ENCODE peak calls at places on chromosomes 3 and 15, in six cellular contexts. N is GM23248, D is HCT116, W is neural progenitor cell, G is SK-N-SH, M is MM.1S. O is an unnamed sample.

GRCh38 chr15:88608607-88609181 is 12.4 kb upstream of the AEN start:
- DNase-seq in M (no peak), D (no peak), W (no peak), N (no peak), G (no peak), O (peak; percentile 43)

GRCh38 chr3:78163379-78163778 is 1123.5 kb downstream of the ROBO2 start:
- DNase-seq in M (no peak), N (no peak), W (peak; percentile 65), G (no peak), D (no peak), O (no peak)

GRCh38 chr3:36796896-36797295 is 32.5 kb upstream of the DCLK3 start:
- DNase-seq in M (no peak), D (no peak), G (no peak), W (no peak), N (peak; percentile 71), O (peak; percentile 54)

GRCh38 chr15:35229085-35229484 is 144.0 kb upstream of the NANOGP8 start:
- DNase-seq in D (no peak), N (no peak), M (no peak), G (no peak), W (no peak), O (no peak)

GRCh38 chr3:153734777-153735551 is 386.2 kb upstream of the ARHGEF26 start:
- DNase-seq in G (no peak), N (peak; percentile 77), M (no peak), D (no peak), W (no peak), O (peak; percentile 94)

GRCh38 chr3:140424211-140424610 is 253.7 kb upstream of the TRIM42 start:
- DNase-seq in W (no peak), D (no peak), N (peak; percentile 53), G (no peak), M (no peak), O (no peak)

GRCh38 chr3:183774631-183775030 is 50.7 kb downstream of the MAP6D1 start:
- DNase-seq in M (no peak), N (peak; percentile 84), D (no peak), G (no peak), W (no peak), O (no peak)

GRCh38 chr15:88711806-88712205 is 73.0 kb downstream of the ISG20 start:
- DNase-seq in M (no peak), N (no peak), G (no peak), W (no peak), D (no peak), O (no peak)

DNA sequence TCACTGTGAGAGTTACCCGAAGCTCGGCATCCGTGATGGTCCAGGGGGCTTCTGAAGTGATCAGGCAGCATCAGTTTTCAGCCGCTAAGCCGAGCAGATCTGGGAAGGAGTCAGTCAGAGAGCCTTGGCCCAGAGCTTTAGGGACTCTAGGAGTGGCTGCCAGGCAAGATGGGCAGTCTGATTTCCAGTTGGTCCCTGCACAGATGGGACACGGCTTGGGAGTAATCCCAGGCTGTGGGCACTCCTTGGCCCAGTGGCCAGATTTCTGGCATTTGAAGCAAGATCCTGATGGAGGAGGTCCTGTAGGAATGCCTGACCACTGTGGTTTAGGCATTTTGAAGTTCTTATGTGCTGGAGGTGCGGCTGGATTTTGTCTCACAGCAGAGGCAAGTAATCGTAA is 10.5 kb upstream of the IP6K2 start:
- DNase-seq in N (no peak), W (no peak), G (no peak), D (no peak), M (no peak), O (no peak)
- TF ChIP-seq EZH2phosphoT487 in N (no peak), W (no peak), G (no peak), D (no peak), M (no peak), O (no peak)

GRCh38 chr15:66270932-66271331 is 17.4 kb upstream of the MEGF11 start:
- DNase-seq in W (no peak), M (no peak), N (no peak), D (no peak), G (no peak), O (no peak)
- H3K4me2 ChIP-seq in W (no peak overlapping the region), M (no peak overlapping the region), N (no peak overlapping the region), D (no peak overlapping the region), G (no peak overlapping the region), O (no peak overlapping the region)

GRCh38 chr15:40439461-40440299 is 1.1 kb upstream of the BAHD1 start:
- DNase-seq in G (peak; percentile 71), M (peak; percentile 24), W (peak; percentile 77), N (peak; percentile 80), D (no peak), O (peak; percentile 45)

GRCh38 chr15:40441736-40442531 is 1.2 kb downstream of the BAHD1 start:
- DNase-seq in D (no peak), W (peak; percentile 69), M (no peak), G (peak; percentile 77), N (peak; percentile 44), O (no peak)

GRCh38 chr15:40440300-40441011 is at the start of gene BAHD1:
- DNase-seq in M (peak; percentile 93), W (peak; percentile 97), D (peak; percentile 77), G (peak; percentile 100), N (peak; percentile 97), O (peak; percentile 95)

GRCh38 chr15:40443255-40443654 is 2.5 kb downstream of the BAHD1 start:
- DNase-seq in N (no peak), D (no peak), W (no peak), M (no peak), G (no peak), O (no peak)

GRCh38 chr15:40441012-40441735 is 421 bp downstream of the BAHD1 start:
- DNase-seq in M (peak; percentile 11), N (peak; percentile 43), G (no peak), W (peak; percentile 91), D (no peak), O (no peak)
- H3K9ac ChIP-seq in M (peak overlapping the region; percentile 56), N (peak overlapping the region; percentile 78), G (peak overlapping the region; percentile 64), W (peak overlapping the region; percentile 28), D (peak overlapping the region; percentile 79), O (peak overlapping the region; percentile 59)

GRCh38 chr15:90991587-90992285 is 2.6 kb downstream of the PRC1 start:
- DNase-seq in D (no peak), M (no peak), W (no peak), N (no peak), G (no peak), O (no peak)

GRCh38 chr15:90989040-90989768 is 5.1 kb downstream of the PRC1 start:
- DNase-seq in D (no peak), G (no peak), M (no peak), N (no peak), W (no peak), O (no peak)

GRCh38 chr15:90987561-90988141 is 6.7 kb downstream of the PRC1 start:
- DNase-seq in D (no peak), G (no peak), M (no peak), N (no peak), W (no peak), O (no peak)

GRCh38 chr15:90988249-90988648 is 6.1 kb downstream of the PRC1 start:
- DNase-seq in M (peak; percentile 50), G (peak; percentile 61), W (no peak), N (no peak), D (no peak), O (no peak)

DNA sequence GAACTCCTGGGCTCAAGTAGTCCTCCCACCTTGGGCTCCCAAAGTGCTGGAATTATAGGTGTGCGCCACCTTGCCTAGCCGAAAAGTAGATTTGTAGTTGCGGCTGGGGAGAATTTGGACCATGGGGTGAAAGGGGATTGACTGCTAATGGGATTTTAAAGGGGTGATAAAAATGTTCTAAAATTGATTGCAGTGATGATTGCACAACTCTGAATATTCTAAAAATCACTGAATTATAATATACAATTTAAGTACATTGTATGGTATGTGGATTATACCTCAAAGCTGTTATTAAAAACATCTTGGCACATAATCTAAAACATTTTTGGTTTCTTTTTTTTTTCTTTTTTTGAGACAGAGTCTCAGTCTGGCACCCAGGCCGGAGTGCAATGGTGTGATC is 3.9 kb downstream of the PRC1 start:
- DNase-seq in G (no peak), D (no peak), N (no peak), W (no peak), M (no peak), O (no peak)
- TF ChIP-seq EZH2phosphoT487 in G (no peak), D (no peak), N (no peak), W (no peak), M (no peak), O (no peak)

DNA sequence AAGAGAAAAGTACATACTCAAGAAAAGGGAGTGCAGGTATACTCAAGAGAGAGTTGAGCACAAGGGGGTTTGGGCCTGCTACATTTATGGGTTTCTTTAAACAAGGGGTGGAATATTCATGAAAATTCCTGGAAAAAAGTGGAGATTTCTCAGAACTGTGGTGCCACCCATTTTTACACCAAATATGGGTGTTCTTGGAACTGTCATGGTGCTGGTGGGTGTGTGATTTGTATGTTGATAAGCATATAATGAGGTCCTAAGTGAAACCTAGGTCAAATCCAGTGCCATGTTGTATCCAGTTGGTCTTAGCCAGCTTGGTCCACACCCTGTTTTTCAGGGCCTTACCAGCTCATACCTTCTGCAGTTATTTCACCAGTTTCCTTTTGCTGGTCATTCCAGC is 32.5 kb upstream of the NEO1 start:
- DNase-seq in D (no peak), N (no peak), W (no peak), M (no peak), G (no peak), O (no peak)
- H3K4me2 ChIP-seq in D (no peak overlapping the region), N (no peak overlapping the region), W (no peak overlapping the region), M (no peak overlapping the region), G (no peak overlapping the region), O (no peak overlapping the region)

DNA sequence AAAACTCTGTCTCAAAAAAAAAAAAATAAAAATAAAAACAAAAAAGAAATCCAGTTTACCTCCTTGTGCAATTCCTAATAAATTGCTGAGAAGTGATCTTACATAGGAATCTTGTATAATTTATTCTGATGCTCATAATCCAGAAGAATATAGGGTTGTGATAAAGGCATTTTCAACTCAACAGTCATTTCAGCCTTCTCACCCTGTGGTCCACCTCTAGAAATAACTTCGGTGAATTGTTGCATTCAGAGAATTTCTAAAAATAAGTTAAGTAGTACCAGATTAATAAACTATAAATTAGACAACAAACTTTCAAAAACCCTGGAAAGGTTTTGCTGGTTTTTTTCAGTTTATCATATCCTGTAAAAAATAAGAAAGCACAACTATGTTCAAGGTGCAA is 20.2 kb downstream of the RAF1 start:
- DNase-seq in D (no peak), N (no peak), W (no peak), G (no peak), M (peak; percentile 32), O (no peak)
- H3K9ac ChIP-seq in D (no peak overlapping the region), N (peak overlapping the region; percentile 17), W (no peak overlapping the region), G (no peak overlapping the region), M (peak overlapping the region; percentile 20), O (no peak overlapping the region)